ENCODE peak calls at places on chromosomes 11 and 22, in nine cellular contexts. M is neuronal stem cell, Y is C1 segment of cervical spinal cord, R is caudate nucleus, P is adrenal gland, Q is LoVo, X is endodermal cell, B is A549, W is fibroblast of villous mesenchyme. A is an unnamed sample.

GRCh38 chr11:10325398-10326079 is 20.7 kb downstream of the ADM start:
- DNase-seq in M (no peak), Y (no peak), R (no peak), P (no peak), Q (no peak), X (no peak), B (no peak), W (peak; percentile 96), A (no peak)

GRCh38 chr22:20109411-20110358 is 6.2 kb upstream of the RANBP1 start:
- DNase-seq in M (no peak), Y (no peak), R (no peak), P (no peak), Q (no peak), X (no peak), B (no peak), W (no peak), A (peak; percentile 41)

GRCh38 chr11:123302751-123303195 is 107.7 kb upstream of the CLMP start:
- DNase-seq in M (no peak), Y (no peak), R (peak; percentile 41), P (no peak), Q (no peak), X (peak; percentile 53), B (peak; percentile 14), W (peak; percentile 24), A (no peak)

GRCh38 chr11:95247883-95248282 is 16.9 kb upstream of the SESN3 start:
- DNase-seq in M (no peak), Y (no peak), R (no peak), P (no peak), Q (no peak), X (no peak), B (no peak), W (no peak), A (no peak)

GRCh38 chr11:3879216-3879966 is 23.9 kb downstream of the STIM1 start:
- DNase-seq in M (no peak), Y (no peak), R (no peak), P (no peak), Q (no peak), X (no peak), B (no peak), W (no peak), A (no peak)

GRCh38 chr11:68312117-68312779 is at the start of gene LRP5:
- DNase-seq in M (no peak), Y (no peak), R (no peak), P (no peak), Q (peak; percentile 43), X (peak; percentile 58), B (no peak), W (no peak), A (no peak)

GRCh38 chr11:777288-778255 is at the start of gene GATD1:
- DNase-seq in M (peak; percentile 93), Y (peak; percentile 81), R (peak; percentile 80), P (peak; percentile 93), Q (peak; percentile 92), X (peak; percentile 97), B (peak; percentile 87), W (peak; percentile 83), A (peak; percentile 98)

GRCh38 chr11:119065369-119065768 is 2.2 kb upstream of the VPS11 start:
- DNase-seq in M (no peak), Y (no peak), R (no peak), P (no peak), Q (no peak), X (peak; percentile 74), B (peak; percentile 52), W (peak; percentile 47), A (no peak)

GRCh38 chr11:95087171-95087570 is 2.5 kb upstream of the ENDOD1 start:
- DNase-seq in M (no peak), Y (no peak), R (no peak), P (no peak), Q (no peak), X (no peak), B (no peak), W (no peak), A (no peak)

GRCh38 chr11:116193321-116194114 is 579.3 kb downstream of the BUD13 start:
- DNase-seq in M (peak; percentile 51), Y (no peak), R (no peak), P (no peak), Q (peak; percentile 29), X (peak; percentile 87), B (peak; percentile 2), W (peak; percentile 1), A (no peak)

GRCh38 chr11:133966924-133967598 is 10.3 kb upstream of the IGSF9B start:
- DNase-seq in M (no peak), Y (no peak), R (no peak), P (peak; percentile 42), Q (no peak), X (peak; percentile 90), B (peak; percentile 22), W (peak; percentile 2), A (no peak)

GRCh38 chr11:57478971-57479663 is 18.8 kb downstream of the RTN4RL2 start:
- DNase-seq in M (no peak), Y (no peak), R (no peak), P (no peak), Q (no peak), X (no peak), B (no peak), W (no peak), A (no peak)

GRCh38 chr11:88206746-88207145 is 31.5 kb upstream of the RAB38 start:
- DNase-seq in M (no peak), Y (no peak), R (no peak), P (no peak), Q (no peak), X (no peak), B (no peak), W (no peak), A (no peak)

GRCh38 chr11:117315285-117316196 is 515 bp downstream of the BACE1 start:
- DNase-seq in M (no peak), Y (no peak), R (no peak), P (no peak), Q (no peak), X (no peak), B (no peak), W (no peak), A (no peak)

GRCh38 chr22:30334601-30335000 is 7.9 kb upstream of the TBC1D10A start:
- DNase-seq in M (no peak), Y (no peak), R (no peak), P (no peak), Q (no peak), X (no peak), B (no peak), W (no peak), A (no peak)

GRCh38 chr22:30880847-30881246 is 87.7 kb downstream of the MORC2 start:
- DNase-seq in M (no peak), Y (no peak), R (no peak), P (no peak), Q (no peak), X (no peak), B (no peak), W (no peak), A (peak; percentile 17)

GRCh38 chr11:6395470-6396060 is 5.3 kb downstream of the SMPD1 start:
- DNase-seq in M (no peak), Y (no peak), R (no peak), P (no peak), Q (no peak), X (no peak), B (no peak), W (no peak), A (peak; percentile 60)

GRCh38 chr11:110182886-110183285 is 89.7 kb downstream of the ZC3H12C start:
- DNase-seq in M (no peak), Y (no peak), R (no peak), P (no peak), Q (peak; percentile 16), X (no peak), B (no peak), W (no peak), A (no peak)

GRCh38 chr11:117759305-117759704 is 37.7 kb downstream of the DSCAML1 start:
- DNase-seq in M (no peak), Y (no peak), R (no peak), P (no peak), Q (no peak), X (peak; percentile 66), B (no peak), W (no peak), A (no peak)

GRCh38 chr11:12187399-12187798 is 77.0 kb downstream of the MICAL2 start:
- DNase-seq in M (no peak), Y (no peak), R (no peak), P (no peak), Q (no peak), X (no peak), B (no peak), W (no peak), A (no peak)

GRCh38 chr11:88383446-88383845 is 45.9 kb upstream of the CTSC start:
- DNase-seq in M (no peak), Y (no peak), R (no peak), P (no peak), Q (no peak), X (no peak), B (peak; percentile 5), W (no peak), A (no peak)

GRCh38 chr11:44286268-44286880 is 23.6 kb downstream of the ALX4 start:
- DNase-seq in M (no peak), Y (no peak), R (peak; percentile 14), P (peak; percentile 64), Q (peak; percentile 58), X (peak; percentile 94), B (peak; percentile 70), W (peak; percentile 45), A (peak; percentile 86)

GRCh38 chr11:94876645-94877445 is 96.5 kb downstream of the CWC15 start:
- DNase-seq in M (no peak), Y (peak; percentile 32), R (no peak), P (peak; percentile 68), Q (peak; percentile 37), X (peak; percentile 41), B (peak; percentile 72), W (peak; percentile 98), A (peak; percentile 90)

GRCh38 chr11:74255741-74256369 is 55.6 kb downstream of the P4HA3 start:
- DNase-seq in M (peak; percentile 54), Y (peak; percentile 6), R (no peak), P (peak; percentile 61), Q (peak; percentile 48), X (peak; percentile 77), B (peak; percentile 73), W (peak; percentile 66), A (no peak)

GRCh38 chr11:19025799-19026406 is 34.6 kb downstream of the MRGPRX2 start:
- DNase-seq in M (no peak), Y (no peak), R (no peak), P (peak; percentile 21), Q (no peak), X (no peak), B (no peak), W (no peak), A (no peak)

GRCh38 chr11:2793781-2794418 is 91.7 kb downstream of the CDKN1C start:
- DNase-seq in M (no peak), Y (no peak), R (no peak), P (peak; percentile 17), Q (no peak), X (peak; percentile 27), B (no peak), W (no peak), A (peak; percentile 35)

GRCh38 chr22:20080445-20080775 is 369 bp downstream of the DGCR8 start:
- DNase-seq in M (peak; percentile 58), Y (peak; percentile 61), R (no peak), P (peak; percentile 44), Q (peak; percentile 45), X (peak; percentile 81), B (peak; percentile 50), W (peak; percentile 55), A (peak; percentile 89)

GRCh38 chr11:43852057-43852636 is 28.5 kb upstream of the ALKBH3 start:
- DNase-seq in M (peak; percentile 61), Y (no peak), R (peak; percentile 23), P (peak; percentile 77), Q (peak; percentile 23), X (peak; percentile 90), B (peak; percentile 79), W (peak; percentile 83), A (no peak)

GRCh38 chr11:73142128-73142377 is at the start of gene FCHSD2:
- DNase-seq in M (no peak), Y (no peak), R (no peak), P (no peak), Q (no peak), X (no peak), B (no peak), W (no peak), A (no peak)

GRCh38 chr11:122022646-122023045 is 93.4 kb downstream of the BLID start:
- DNase-seq in M (no peak), Y (no peak), R (no peak), P (no peak), Q (no peak), X (no peak), B (no peak), W (no peak), A (no peak)

GRCh38 chr11:64566042-64566914 is 24.7 kb upstream of the SLC22A12 start:
- DNase-seq in M (peak; percentile 72), Y (peak; percentile 38), R (no peak), P (peak; percentile 91), Q (peak; percentile 77), X (peak; percentile 89), B (peak; percentile 83), W (peak; percentile 93), A (no peak)

A was measured in aorta.